ENCODE peak calls at places on chromosomes 2 and 18, in five cellular contexts. N is RWPE2, A is Karpas-422, H is kidney, P is psoas muscle. I is an unnamed sample.
A peak's percentile ranks its signal among the peaks of the same experiment; 100 is the strongest.

GRCh38 chr18:73835656-73836055 is 312.0 kb downstream of the FBXO15 start:
- DNase-seq in N (no peak), A (no peak), H (no peak), P (no peak), I (no peak)

GRCh38 chr2:14941151-14941631 is 308.7 kb downstream of the LRATD1 start:
- DNase-seq in N (no peak), A (no peak), H (no peak), P (no peak), I (no peak)

GRCh38 chr18:31831903-31832302 is 71.2 kb upstream of the SLC25A52 start:
- DNase-seq in N (no peak), A (no peak), H (no peak), P (no peak), I (no peak)

GRCh38 chr2:64804651-64805050 is 150.9 kb upstream of the SERTAD2 start:
- DNase-seq in N (no peak), A (no peak), H (no peak), P (no peak), I (no peak)

GRCh38 chr2:173997779-173998178 is 32.6 kb upstream of the SP3 start:
- DNase-seq in N (no peak), A (no peak), H (no peak), P (no peak), I (no peak)

GRCh38 chr2:190412971-190413370 is 4.8 kb downstream of the MFSD6 start:
- DNase-seq in N (no peak), A (no peak), H (no peak), P (no peak), I (no peak)

GRCh38 chr2:188701836-188702235 is 272.3 kb upstream of the COL3A1 start:
- DNase-seq in N (no peak), A (no peak), H (no peak), P (no peak), I (no peak)

GRCh38 chr2:227566012-227566411 is 32.7 kb upstream of the SCYGR2 start:
- DNase-seq in N (no peak), A (no peak), H (no peak), P (no peak), I (no peak)

GRCh38 chr2:138209009-138209408 is 244.7 kb downstream of the HNMT start:
- DNase-seq in N (no peak), A (no peak), H (no peak), P (no peak), I (no peak)

GRCh38 chr2:189870396-189871089 is 86.3 kb downstream of the PMS1 start:
- DNase-seq in N (no peak), A (no peak), H (no peak), P (no peak), I (no peak)

GRCh38 chr2:112579280-112579679 is 5.1 kb upstream of the CHCHD5 start:
- DNase-seq in N (no peak), A (no peak), H (no peak), P (no peak), I (no peak)

GRCh38 chr2:167652401-167652800 is 595.0 kb downstream of the STK39 start:
- DNase-seq in N (no peak), A (no peak), H (no peak), P (no peak), I (no peak)

GRCh38 chr2:133867131-133867530 is 298.9 kb upstream of the NCKAP5 start:
- DNase-seq in N (no peak), A (no peak), H (no peak), P (no peak), I (no peak)

GRCh38 chr2:219406861-219407230 is 11.3 kb upstream of the DES start:
- DNase-seq in N (no peak), A (no peak), H (no peak), P (peak; percentile 93), I (no peak)

GRCh38 chr18:8616026-8616401 is 6.8 kb downstream of the RAB12 start:
- DNase-seq in N (no peak), A (no peak), H (no peak), P (no peak), I (no peak)

GRCh38 chr2:65479528-65479927 is 47.1 kb upstream of the SPRED2 start:
- DNase-seq in N (no peak), A (no peak), H (peak; percentile 76), P (no peak), I (no peak)

GRCh38 chr2:48694143-48694542 is 61.4 kb downstream of the LHCGR start:
- DNase-seq in N (no peak), A (no peak), H (no peak), P (no peak), I (no peak)

GRCh38 chr18:6363216-6363615 is 51.5 kb downstream of the L3MBTL4 start:
- DNase-seq in N (no peak), A (no peak), H (no peak), P (no peak), I (no peak)

GRCh38 chr2:241224068-241224850 is 35.8 kb downstream of the ANO7 start:
- DNase-seq in N (peak; percentile 60), A (no peak), H (peak; percentile 77), P (peak; percentile 71), I (no peak)

GRCh38 chr2:184598313-184599053 is at the start of gene ZNF804A:
- DNase-seq in N (no peak), A (peak; percentile 96), H (peak; percentile 76), P (peak; percentile 55), I (no peak)

GRCh38 chr2:25293958-25294513 is 47.7 kb downstream of the DNMT3A start:
- DNase-seq in N (no peak), A (no peak), H (no peak), P (peak; percentile 35), I (no peak)

GRCh38 chr2:66925128-66925527 is 472.0 kb upstream of the ETAA1 start:
- DNase-seq in N (no peak), A (no peak), H (no peak), P (no peak), I (no peak)

GRCh38 chr2:8149985-8150547 is 531.8 kb upstream of the ID2 start:
- DNase-seq in N (no peak), A (no peak), H (no peak), P (no peak), I (no peak)

GRCh38 chr2:200405599-200406298 is 99.3 kb downstream of the SPATS2L start:
- DNase-seq in N (no peak), A (no peak), H (no peak), P (no peak), I (no peak)

GRCh38 chr18:51802589-51802988 is 537.4 kb upstream of the DCC start:
- DNase-seq in N (no peak), A (no peak), H (no peak), P (no peak), I (no peak)

GRCh38 chr18:75009296-75009695 is 199.6 kb downstream of the PTGR3 start:
- DNase-seq in N (no peak), A (no peak), H (no peak), P (no peak), I (no peak)

GRCh38 chr18:23585007-23585871 is 1.1 kb downstream of the NPC1 start:
- DNase-seq in N (no peak), A (peak; percentile 73), H (no peak), P (no peak), I (peak; percentile 47)

GRCh38 chr18:23586249-23587196 is at the start of gene NPC1:
- DNase-seq in N (peak; percentile 98), A (peak; percentile 97), H (peak; percentile 98), P (peak; percentile 97), I (peak; percentile 95)

GRCh38 chr18:23585897-23586248 is 433 bp downstream of the NPC1 start:
- DNase-seq in N (no peak), A (peak; percentile 47), H (no peak), P (no peak), I (no peak)

GRCh38 chr18:23583071-23583865 is 3.0 kb downstream of the NPC1 start:
- DNase-seq in N (no peak), A (no peak), H (no peak), P (no peak), I (no peak)

DNA sequence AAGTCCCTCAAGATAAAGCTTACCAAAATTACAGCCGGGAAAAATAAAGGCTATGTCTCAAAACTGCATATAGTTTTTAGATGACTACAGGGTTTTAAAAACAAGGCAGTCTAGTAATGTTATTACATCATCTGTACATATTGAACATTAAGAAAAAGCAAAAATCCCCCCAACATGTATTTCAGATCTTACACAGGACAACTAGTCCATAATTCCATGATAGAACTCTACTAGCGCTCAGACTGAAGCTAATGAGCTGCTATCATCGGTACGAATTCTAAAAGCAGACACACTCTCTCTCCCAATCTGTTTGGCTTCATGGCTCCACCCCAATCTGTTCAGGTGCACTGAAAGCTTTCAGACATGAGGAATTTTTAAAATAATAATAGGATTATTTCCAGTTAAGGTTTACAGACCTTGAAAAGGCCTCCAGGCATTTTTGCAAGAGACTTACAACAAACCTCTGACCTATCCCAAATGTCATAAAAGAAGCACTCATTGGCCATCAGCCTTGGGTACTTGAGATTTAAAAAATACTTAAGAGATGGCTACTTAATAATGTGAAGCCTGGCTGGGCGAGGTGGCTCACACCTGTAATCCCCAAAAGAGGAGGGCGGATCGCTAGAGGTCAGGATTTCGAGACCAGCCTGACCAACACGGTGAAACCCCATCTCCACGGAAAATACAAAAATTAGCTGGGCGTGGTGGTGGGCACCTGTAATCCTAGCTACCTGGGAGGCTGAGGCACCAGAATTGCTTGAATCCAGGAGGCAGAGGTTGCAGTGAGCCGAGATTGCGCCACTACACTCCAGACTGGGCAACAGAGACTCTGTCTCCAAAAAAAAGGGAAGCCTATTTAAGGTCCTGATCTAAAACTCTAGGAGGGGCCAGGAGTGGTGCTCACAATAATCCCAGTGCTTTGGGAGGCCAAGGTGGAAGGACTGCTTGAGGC is 2.0 kb downstream of the NPC1 start:
- DNase-seq in N (no peak), A (no peak), H (no peak), P (no peak), I (no peak)
- H3K4me3 ChIP-seq in N (peak overlapping the region; percentile 59), A (peak overlapping the region; percentile 25), H (peak overlapping the region; percentile 39), P (peak overlapping the region; percentile 97), I (no peak overlapping the region)

GRCh38 chr2:186327251-186327868 is 158.7 kb upstream of the ZC3H15 start:
- DNase-seq in N (no peak), A (no peak), H (no peak), P (no peak), I (no peak)
- H3K4me1 ChIP-seq in N (peaks cover 10% of the 10 kb centered on the region), A (no peaks in the 10 kb centered on the region), H (no peaks in the 10 kb centered on the region), P (no peaks in the 10 kb centered on the region), I (no peaks in the 10 kb centered on the region)

DNA sequence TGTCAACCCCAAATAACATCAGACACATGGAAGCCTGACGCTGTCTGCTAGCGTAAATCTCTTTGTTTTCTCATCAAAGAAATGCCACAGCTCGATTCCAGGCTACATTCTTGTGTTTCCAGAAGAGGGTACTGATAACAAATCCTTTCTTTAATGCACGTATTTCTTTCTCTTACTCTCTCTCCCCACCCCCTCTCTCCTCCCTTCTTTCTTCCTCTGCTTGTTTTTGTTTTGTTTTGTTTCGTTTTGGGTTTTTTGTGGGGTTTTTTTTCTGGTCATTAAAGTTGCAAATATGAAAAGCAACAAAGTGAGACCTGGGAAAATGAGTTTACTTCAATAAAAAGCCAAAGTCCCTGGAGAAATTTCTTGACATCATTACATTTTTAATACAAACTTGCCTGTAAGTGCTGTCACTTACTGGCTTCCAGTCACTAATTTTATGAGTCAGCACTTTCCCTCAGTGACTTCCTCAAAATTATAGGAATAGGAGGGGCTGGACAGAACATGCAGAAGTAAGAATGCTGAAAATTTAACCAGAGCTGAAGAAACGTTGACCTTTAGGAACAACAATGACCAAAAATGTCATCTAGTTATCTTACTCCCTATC is 106.7 kb upstream of the NABP1 start:
- DNase-seq in N (no peak), A (no peak), H (no peak), P (no peak), I (peak; percentile 53)
- H3K4me3 ChIP-seq in N (no peak overlapping the region), A (no peak overlapping the region), H (peak overlapping the region; percentile 48), P (peak overlapping the region; percentile 42), I (no peak overlapping the region)

DNA sequence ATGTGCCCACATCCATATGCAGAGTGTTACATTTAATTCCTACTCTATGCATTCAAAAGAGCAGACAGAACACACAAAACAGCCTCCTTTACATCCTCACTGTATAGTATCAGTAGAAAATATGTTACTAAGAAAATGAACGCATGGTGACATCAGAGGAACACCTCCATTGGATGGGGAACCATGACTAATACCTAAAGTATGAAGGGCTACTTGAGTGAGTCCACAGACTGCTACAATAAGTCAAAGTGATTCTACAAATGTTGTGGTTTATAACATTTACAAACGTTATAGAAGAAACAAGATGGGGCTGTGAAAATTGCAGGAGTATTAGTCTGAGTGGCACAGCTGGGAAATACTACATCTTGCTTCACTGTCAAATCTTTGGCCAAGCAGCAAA is 1830.9 kb upstream of the PIK3C3 start:
- DNase-seq in N (no peak), A (no peak), H (no peak), P (no peak), I (no peak)
- H3K4me1 ChIP-seq in N (peaks cover 5% of the 10 kb centered on the region), A (no peaks in the 10 kb centered on the region), H (no peaks in the 10 kb centered on the region), P (no peaks in the 10 kb centered on the region), I (no peaks in the 10 kb centered on the region)